ENCODE peak calls at places on chromosomes 4 and X, in six cellular contexts. One of them, this sample, is unnamed. For H3K27me3, the result is how much of the 10 kb centered on the place peaks cover.

GRCh38 chr4:46820154-46820553 is 88.9 kb downstream of the COX7B2 start:
- DNase-seq in H9: no peak
- DNase-seq in brain microvascular endothelial cell: no peak
- DNase-seq in tibial nerve: no peak
- DNase-seq in BE2C: no peak
- DNase-seq in hepatocyte: no peak
- DNase-seq in this sample: no peak

GRCh38 chrX:13699183-13699826 is 10.4 kb downstream of the RAB9A start:
- DNase-seq in brain microvascular endothelial cell: peak
- DNase-seq in hepatocyte: peak
- DNase-seq in tibial nerve: no peak
- DNase-seq in H9: no peak
- DNase-seq in BE2C: no peak
- DNase-seq in this sample: no peak

GRCh38 chr4:140249351-140249750 is 95.4 kb upstream of the MAML3 start:
- DNase-seq in hepatocyte: no peak
- DNase-seq in tibial nerve: no peak
- DNase-seq in H9: no peak
- DNase-seq in brain microvascular endothelial cell: no peak
- DNase-seq in BE2C: no peak
- DNase-seq in this sample: no peak

GRCh38 chrX:153370293-153371055 is 30.7 kb downstream of the PNMA6E start:
- DNase-seq in BE2C: no peak
- DNase-seq in tibial nerve: no peak
- DNase-seq in brain microvascular endothelial cell: no peak
- DNase-seq in hepatocyte: no peak
- DNase-seq in H9: no peak
- DNase-seq in this sample: no peak

GRCh38 chrX:120761810-120762209 is 113.9 kb downstream of the CT47B1 start:
- DNase-seq in hepatocyte: no peak
- DNase-seq in H9: no peak
- DNase-seq in brain microvascular endothelial cell: peak
- DNase-seq in BE2C: no peak
- DNase-seq in tibial nerve: no peak
- DNase-seq in this sample: peak

GRCh38 chr4:114005569-114006442 is 26.4 kb upstream of the ARSJ start:
- DNase-seq in hepatocyte: no peak
- DNase-seq in H9: no peak
- DNase-seq in tibial nerve: no peak
- DNase-seq in BE2C: no peak
- DNase-seq in brain microvascular endothelial cell: peak
- DNase-seq in this sample: no peak

GRCh38 chr4:184287697-184288255 is 70.1 kb upstream of the ENPP6 start:
- DNase-seq in BE2C: no peak
- DNase-seq in hepatocyte: peak
- DNase-seq in brain microvascular endothelial cell: peak
- DNase-seq in H9: peak
- DNase-seq in tibial nerve: no peak
- DNase-seq in this sample: no peak

GRCh38 chr4:3777669-3778068 is 11.5 kb downstream of the ADRA2C start:
- DNase-seq in brain microvascular endothelial cell: no peak
- DNase-seq in hepatocyte: no peak
- DNase-seq in H9: no peak
- DNase-seq in tibial nerve: no peak
- DNase-seq in BE2C: no peak
- DNase-seq in this sample: no peak

GRCh38 chrX:66015152-66015827 is 24.6 kb downstream of the VSIG4 start:
- DNase-seq in BE2C: no peak
- DNase-seq in brain microvascular endothelial cell: no peak
- DNase-seq in H9: no peak
- DNase-seq in tibial nerve: no peak
- DNase-seq in hepatocyte: no peak
- DNase-seq in this sample: no peak

GRCh38 chr4:5619913-5620625 is 88.3 kb downstream of the EVC2 start:
- DNase-seq in hepatocyte: no peak
- DNase-seq in BE2C: no peak
- DNase-seq in H9: no peak
- DNase-seq in brain microvascular endothelial cell: no peak
- DNase-seq in tibial nerve: no peak
- DNase-seq in this sample: no peak

GRCh38 chrX:1412551-1413161 is 20.7 kb upstream of the SLC25A6 start:
- DNase-seq in brain microvascular endothelial cell: no peak
- DNase-seq in tibial nerve: no peak
- DNase-seq in BE2C: no peak
- DNase-seq in H9: no peak
- DNase-seq in hepatocyte: no peak
- DNase-seq in this sample: no peak

GRCh38 chr4:7645956-7646355 is 211.2 kb upstream of the PSAPL1 start:
- DNase-seq in tibial nerve: no peak
- DNase-seq in H9: no peak
- DNase-seq in brain microvascular endothelial cell: no peak
- DNase-seq in BE2C: no peak
- DNase-seq in hepatocyte: no peak
- DNase-seq in this sample: no peak

GRCh38 chrX:129980540-129981206 is 1.8 kb upstream of the BCORL1 start:
- DNase-seq in brain microvascular endothelial cell: no peak
- DNase-seq in tibial nerve: peak
- DNase-seq in H9: peak
- DNase-seq in BE2C: peak
- DNase-seq in hepatocyte: peak
- DNase-seq in this sample: no peak

GRCh38 chr4:6773106-6773505 is 9.4 kb upstream of the KIAA0232 start:
- DNase-seq in brain microvascular endothelial cell: peak
- DNase-seq in BE2C: no peak
- DNase-seq in hepatocyte: no peak
- DNase-seq in H9: no peak
- DNase-seq in tibial nerve: no peak
- DNase-seq in this sample: no peak

GRCh38 chrX:34884693-34885277 is 57.8 kb upstream of the FAM47B start:
- DNase-seq in BE2C: no peak
- DNase-seq in hepatocyte: peak
- DNase-seq in brain microvascular endothelial cell: peak
- DNase-seq in tibial nerve: no peak
- DNase-seq in H9: no peak
- DNase-seq in this sample: no peak

GRCh38 chrX:136143714-136144113 is 3.6 kb upstream of the FHL1 start:
- DNase-seq in hepatocyte: no peak
- DNase-seq in brain microvascular endothelial cell: no peak
- DNase-seq in tibial nerve: no peak
- DNase-seq in BE2C: no peak
- DNase-seq in H9: no peak
- DNase-seq in this sample: no peak

GRCh38 chr4:173121044-173121685 is 47.4 kb upstream of the GALNT7 start:
- DNase-seq in hepatocyte: peak
- DNase-seq in H9: peak
- DNase-seq in BE2C: no peak
- DNase-seq in brain microvascular endothelial cell: peak
- DNase-seq in tibial nerve: no peak
- DNase-seq in this sample: peak

GRCh38 chr4:147984065-147984777 is 252.3 kb downstream of the ARHGAP10 start:
- DNase-seq in H9: peak
- DNase-seq in brain microvascular endothelial cell: peak
- DNase-seq in tibial nerve: no peak
- DNase-seq in hepatocyte: peak
- DNase-seq in BE2C: peak
- DNase-seq in this sample: no peak

GRCh38 chr4:151957163-151957562 is 196.4 kb upstream of the GATB start:
- DNase-seq in tibial nerve: no peak
- DNase-seq in H9: peak
- DNase-seq in brain microvascular endothelial cell: peak
- DNase-seq in BE2C: no peak
- DNase-seq in hepatocyte: peak
- DNase-seq in this sample: no peak

GRCh38 chrX:65034641-65035450 is 58.6 kb upstream of the ZC4H2 start:
- DNase-seq in hepatocyte: peak
- DNase-seq in H9: peak
- DNase-seq in brain microvascular endothelial cell: peak
- DNase-seq in BE2C: peak
- DNase-seq in tibial nerve: peak
- DNase-seq in this sample: peak

GRCh38 chr4:129468624-129469023 is 372.7 kb downstream of the C4orf33 start:
- DNase-seq in hepatocyte: no peak
- DNase-seq in brain microvascular endothelial cell: no peak
- DNase-seq in BE2C: no peak
- DNase-seq in tibial nerve: no peak
- DNase-seq in H9: no peak
- DNase-seq in this sample: no peak

GRCh38 chrX:147494365-147494764 is 417.4 kb upstream of the FMR1 start:
- DNase-seq in brain microvascular endothelial cell: no peak
- DNase-seq in hepatocyte: no peak
- DNase-seq in tibial nerve: no peak
- DNase-seq in BE2C: no peak
- DNase-seq in H9: no peak
- DNase-seq in this sample: no peak

GRCh38 chr4:72494156-72494555 is 74.9 kb downstream of the ADAMTS3 start:
- DNase-seq in hepatocyte: no peak
- DNase-seq in BE2C: no peak
- DNase-seq in brain microvascular endothelial cell: no peak
- DNase-seq in tibial nerve: no peak
- DNase-seq in H9: no peak
- DNase-seq in this sample: no peak

GRCh38 chr4:72500214-72500613 is 68.8 kb downstream of the ADAMTS3 start:
- DNase-seq in hepatocyte: no peak
- DNase-seq in BE2C: no peak
- DNase-seq in brain microvascular endothelial cell: no peak
- DNase-seq in tibial nerve: no peak
- DNase-seq in H9: no peak
- DNase-seq in this sample: no peak

DNA sequence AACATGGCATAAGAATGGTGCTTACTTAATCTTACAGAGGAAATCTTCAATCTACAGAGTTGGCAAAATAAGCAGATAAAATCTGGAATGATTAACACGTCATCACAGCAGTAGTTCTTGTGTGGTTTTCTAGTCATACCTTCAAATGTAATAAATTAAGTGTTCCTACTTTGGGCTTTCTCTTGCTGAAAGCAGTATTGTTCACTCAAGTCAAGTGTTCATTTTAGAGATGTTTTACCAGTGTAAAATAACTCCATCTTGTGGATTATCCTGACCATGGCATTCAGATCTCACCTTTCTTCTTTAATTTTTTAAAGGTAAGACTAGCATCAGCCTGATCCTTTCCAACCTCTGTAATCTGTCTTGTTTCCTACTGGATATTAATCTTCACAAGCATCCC is 72.9 kb downstream of the ADAMTS3 start:
- DNase-seq in brain microvascular endothelial cell: no peak
- DNase-seq in H9: no peak
- DNase-seq in BE2C: no peak
- DNase-seq in tibial nerve: no peak
- DNase-seq in hepatocyte: no peak
- DNase-seq in this sample: no peak
- TF ChIP-seq CTCF in brain microvascular endothelial cell: no peak
- TF ChIP-seq CTCF in H9: no peak
- TF ChIP-seq CTCF in BE2C: peak
- TF ChIP-seq CTCF in tibial nerve: no peak
- TF ChIP-seq CTCF in hepatocyte: peak
- TF ChIP-seq CTCF in this sample: peak

DNA sequence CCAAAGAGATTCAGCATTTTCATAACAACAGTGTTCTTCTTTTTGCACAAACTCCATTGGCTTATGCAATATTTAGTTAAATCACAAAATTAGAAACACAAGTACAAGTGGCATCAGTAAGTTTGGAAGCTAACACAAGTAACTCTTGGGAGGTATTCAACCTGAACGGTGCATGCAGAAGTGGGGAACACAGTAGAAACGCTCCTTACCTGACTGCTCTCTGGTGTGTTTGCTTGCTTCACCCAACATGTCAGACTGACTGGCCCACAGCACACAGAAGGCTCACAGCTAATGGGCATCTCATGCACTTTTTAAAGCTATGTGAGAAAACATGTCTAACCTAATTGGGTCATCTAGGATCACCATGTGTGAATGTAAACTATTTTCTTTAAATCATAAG is 133.6 kb downstream of the MAGEB17 start:
- DNase-seq in brain microvascular endothelial cell: no peak
- DNase-seq in hepatocyte: no peak
- DNase-seq in tibial nerve: no peak
- DNase-seq in BE2C: no peak
- DNase-seq in H9: no peak
- DNase-seq in this sample: no peak
- H3K27me3 ChIP-seq in brain microvascular endothelial cell: under half
- H3K27me3 ChIP-seq in hepatocyte: under half
- H3K27me3 ChIP-seq in tibial nerve: under half
- H3K27me3 ChIP-seq in BE2C: under half
- H3K27me3 ChIP-seq in H9: under half
- H3K27me3 ChIP-seq in this sample: under half

DNA sequence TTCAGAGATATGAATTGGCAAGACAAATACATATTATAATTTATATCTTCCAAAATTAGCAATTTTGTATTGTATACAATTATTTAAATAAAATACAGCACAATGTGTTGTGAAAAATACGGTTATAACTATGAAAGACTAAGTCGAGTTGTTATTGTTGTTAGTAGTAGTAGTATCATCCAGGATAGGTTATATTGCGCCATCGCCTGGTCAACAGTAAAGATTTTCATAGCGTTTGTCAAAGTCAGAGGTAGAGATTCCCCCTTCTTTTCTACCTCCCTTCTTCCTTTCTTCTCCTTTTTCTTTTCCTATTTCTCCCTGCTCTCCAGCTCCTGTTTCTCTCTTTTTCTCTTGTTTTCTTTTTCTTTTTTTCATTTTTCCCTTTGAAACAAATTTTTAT is 499.1 kb upstream of the EPHA5 start:
- DNase-seq in BE2C: peak
- DNase-seq in brain microvascular endothelial cell: peak
- DNase-seq in H9: no peak
- DNase-seq in hepatocyte: no peak
- DNase-seq in tibial nerve: no peak
- DNase-seq in this sample: no peak
- TF ChIP-seq CTCF in BE2C: peak
- TF ChIP-seq CTCF in brain microvascular endothelial cell: peak
- TF ChIP-seq CTCF in H9: peak
- TF ChIP-seq CTCF in hepatocyte: peak
- TF ChIP-seq CTCF in tibial nerve: no peak
- TF ChIP-seq CTCF in this sample: peak

GRCh38 chrX:145823132-145823531 is 5.5 kb downstream of the SLITRK2 start:
- DNase-seq in BE2C: no peak
- DNase-seq in brain microvascular endothelial cell: no peak
- DNase-seq in hepatocyte: no peak
- DNase-seq in H9: no peak
- DNase-seq in tibial nerve: no peak
- DNase-seq in this sample: no peak
- H3K27me3 ChIP-seq in BE2C: under half
- H3K27me3 ChIP-seq in brain microvascular endothelial cell: under half
- H3K27me3 ChIP-seq in hepatocyte: under half
- H3K27me3 ChIP-seq in H9: under half
- H3K27me3 ChIP-seq in tibial nerve: under half
- H3K27me3 ChIP-seq in this sample: under half

DNA sequence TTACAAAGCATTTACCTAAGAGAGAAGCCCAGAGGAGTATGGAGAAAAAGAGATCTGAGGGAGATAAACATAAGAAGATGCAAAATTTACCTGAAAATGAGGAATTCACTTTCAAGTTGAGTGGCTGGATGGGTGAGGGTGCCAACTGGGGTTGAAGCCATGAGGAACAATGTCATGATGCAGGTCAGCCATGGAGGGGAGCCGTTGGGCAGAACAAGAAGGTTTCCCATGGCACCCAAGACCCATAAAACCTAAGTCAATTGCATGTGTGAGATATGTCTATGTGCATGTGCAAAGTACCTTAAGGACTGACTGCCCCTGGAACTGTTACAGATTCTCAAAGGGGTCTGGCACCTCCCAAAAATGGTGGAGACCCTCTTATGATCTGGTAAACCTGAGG is 46.6 kb upstream of the PRRG1 start:
- DNase-seq in tibial nerve: no peak
- DNase-seq in H9: peak
- DNase-seq in hepatocyte: peak
- DNase-seq in brain microvascular endothelial cell: peak
- DNase-seq in BE2C: peak
- DNase-seq in this sample: no peak
- TF ChIP-seq CTCF in tibial nerve: peak
- TF ChIP-seq CTCF in H9: peak
- TF ChIP-seq CTCF in hepatocyte: peak
- TF ChIP-seq CTCF in brain microvascular endothelial cell: peak
- TF ChIP-seq CTCF in BE2C: peak
- TF ChIP-seq CTCF in this sample: peak